ENCODE peak calls at places on chromosomes 1 and 21, in eight cellular contexts. Q is ovary, O is H1, S is psoas muscle, N is fibroblast of mammary gland, V is smooth muscle cell of the brain vasculature, W is BE2C, I is C1 segment of cervical spinal cord. Z is an unnamed sample.

GRCh38 chr21:26753822-26754221 is 91.4 kb downstream of the ADAMTS1 start:
- DNase-seq in V (no peak), Q (no peak), S (no peak), I (no peak), O (no peak), W (peak; percentile 31), N (no peak), Z (no peak)

GRCh38 chr1:92030701-92031107 is 919 bp downstream of the EPHX4 start:
- DNase-seq in I (no peak), O (no peak), Q (no peak), S (no peak), N (no peak), W (no peak), V (no peak), Z (no peak)

GRCh38 chr1:115924730-115925129 is 51.6 kb upstream of the SLC22A15 start:
- DNase-seq in S (no peak), Q (no peak), I (no peak), N (no peak), W (no peak), O (peak; percentile 2), V (no peak), Z (no peak)

GRCh38 chr1:115706774-115707425 is 61.6 kb downstream of the CASQ2 start:
- DNase-seq in I (no peak), W (no peak), N (peak; percentile 62), Q (no peak), V (peak; percentile 23), O (no peak), S (no peak), Z (no peak)

GRCh38 chr1:210448293-210448892 is 119.7 kb downstream of the HHAT start:
- DNase-seq in N (peak; percentile 67), O (no peak), V (no peak), S (no peak), Q (no peak), W (peak; percentile 63), I (no peak), Z (peak; percentile 42)

GRCh38 chr1:201903135-201903534 is 14.4 kb downstream of the SHISA4 start:
- DNase-seq in O (no peak), I (no peak), S (peak; percentile 77), V (no peak), N (peak; percentile 73), Q (peak; percentile 69), W (no peak), Z (no peak)

GRCh38 chr1:186374313-186375151 is 521 bp downstream of the TPR start:
- DNase-seq in S (no peak), I (peak; percentile 46), Q (peak; percentile 15), W (peak; percentile 10), V (peak; percentile 6), O (no peak), N (peak; percentile 38), Z (no peak)

GRCh38 chr21:31543191-31543590 is 116.3 kb upstream of the SOD1 start:
- DNase-seq in V (no peak), O (no peak), Q (no peak), I (no peak), W (no peak), S (no peak), N (peak; percentile 19), Z (no peak)

GRCh38 chr1:114114751-114115104 is 38.9 kb downstream of the SYT6 start:
- DNase-seq in S (no peak), Q (no peak), I (no peak), W (no peak), O (no peak), V (no peak), N (no peak), Z (no peak)

GRCh38 chr1:34792868-34793727 is at the start of gene GJA4:
- DNase-seq in W (no peak), O (no peak), I (no peak), S (no peak), N (no peak), Q (no peak), V (no peak), Z (no peak)

GRCh38 chr1:6588128-6588892 is 8.5 kb downstream of the ZBTB48 start:
- DNase-seq in S (no peak), I (no peak), N (no peak), V (no peak), Q (no peak), W (no peak), O (no peak), Z (no peak)

GRCh38 chr1:167739752-167740151 is 18.0 kb downstream of the MPZL1 start:
- DNase-seq in N (no peak), W (no peak), I (no peak), O (no peak), V (no peak), Q (no peak), S (no peak), Z (no peak)

GRCh38 chr1:3668585-3669300 is 16.4 kb downstream of the TP73 start:
- DNase-seq in W (peak; percentile 91), I (peak; percentile 21), O (no peak), N (peak; percentile 16), V (no peak), S (peak; percentile 93), Q (no peak), Z (no peak)

GRCh38 chr21:25573409-25574206 is 33.7 kb downstream of the MRPL39 start:
- DNase-seq in Q (no peak), S (no peak), I (no peak), W (peak; percentile 51), N (peak; percentile 97), V (no peak), O (no peak), Z (peak; percentile 29)

GRCh38 chr1:34362949-34363348 is 186.2 kb downstream of the C1orf94 start:
- DNase-seq in V (no peak), I (no peak), S (no peak), N (no peak), O (no peak), W (no peak), Q (no peak), Z (no peak)

GRCh38 chr1:153538315-153538821 is 2.4 kb downstream of the S100A5 start:
- DNase-seq in V (no peak), O (no peak), Q (no peak), S (peak; percentile 58), W (peak; percentile 82), N (peak; percentile 66), I (no peak), Z (no peak)

GRCh38 chr1:178543291-178543609 is 30.3 kb downstream of the TEX35 start:
- DNase-seq in S (no peak), W (no peak), V (no peak), O (no peak), I (no peak), Q (no peak), N (no peak), Z (no peak)

GRCh38 chr1:8027748-8028631 is 1.9 kb upstream of the ERRFI1 start:
- DNase-seq in V (no peak), I (no peak), W (no peak), Q (no peak), O (no peak), S (no peak), N (peak; percentile 94), Z (no peak)

GRCh38 chr1:205246426-205247119 is 18.8 kb downstream of the TMCC2 start:
- DNase-seq in S (peak; percentile 20), V (no peak), I (no peak), O (no peak), Q (no peak), N (no peak), W (no peak), Z (no peak)

GRCh38 chr21:38072489-38072888 is 156.2 kb upstream of the KCNJ6 start:
- DNase-seq in I (no peak), S (no peak), O (no peak), N (no peak), W (no peak), V (no peak), Q (no peak), Z (no peak)

GRCh38 chr1:86156571-86157455 is at the start of gene COL24A1:
- DNase-seq in S (peak; percentile 68), I (no peak), Q (peak; percentile 27), O (no peak), W (peak; percentile 8), N (peak; percentile 56), V (no peak), Z (no peak)

GRCh38 chr1:150186789-150187559 is 37.3 kb downstream of the PLEKHO1 start:
- DNase-seq in O (no peak), W (peak; percentile 14), V (no peak), Q (no peak), I (no peak), N (peak; percentile 86), S (no peak), Z (peak; percentile 70)

GRCh38 chr1:6178751-6179563 is 1.2 kb downstream of the CHD5 start:
- DNase-seq in V (no peak), I (no peak), Q (no peak), N (no peak), O (no peak), W (no peak), S (no peak), Z (no peak)

GRCh38 chr1:107727866-107728265 is 237.1 kb downstream of the VAV3 start:
- DNase-seq in O (no peak), V (no peak), I (no peak), S (no peak), W (peak; percentile 37), N (no peak), Q (no peak), Z (peak; percentile 34)

GRCh38 chr21:24411429-24411828 is 1195.9 kb downstream of the MRPL39 start:
- DNase-seq in I (no peak), N (no peak), W (no peak), S (no peak), O (no peak), V (no peak), Q (no peak), Z (no peak)

GRCh38 chr21:44911384-44912157 is 9.1 kb downstream of the ITGB2 start:
- DNase-seq in S (peak; percentile 79), N (no peak), I (peak; percentile 76), W (no peak), Q (no peak), O (no peak), V (no peak), Z (no peak)

GRCh38 chr1:94737124-94737998 is 82.8 kb upstream of the SLC44A3 start:
- DNase-seq in Q (no peak), W (no peak), S (no peak), N (peak; percentile 69), I (no peak), O (no peak), V (no peak), Z (no peak)

GRCh38 chr1:247291835-247292561 is 36.1 kb downstream of the VN1R5 start:
- DNase-seq in O (no peak), W (no peak), N (no peak), Q (no peak), S (no peak), V (no peak), I (no peak), Z (no peak)

Z was measured in NCI-H446 treated with DMSO at 0.1 percent for 48 hours.